ENCODE peak calls at places on chromosomes 12 and 14, in ten cellular contexts. One of them, this sample, is unnamed. For H3K27me3, the result is how much of the 10 kb centered on the place peaks cover.

GRCh38 chr12:62848418-62848817 is 86.5 kb downstream of the PPM1H start:
- DNase-seq in mesendoderm: no peak
- DNase-seq in A673: no peak
- DNase-seq in H7: no peak
- DNase-seq in suprapubic skin: no peak
- DNase-seq in breast epithelium: no peak
- DNase-seq in Panc1: peak
- DNase-seq in SK-N-SH: no peak
- DNase-seq in CD8-positive, alpha-beta T cell: no peak
- DNase-seq in psoas muscle: no peak
- DNase-seq in this sample: peak

GRCh38 chr12:81377771-81378170 is 299.9 kb downstream of the ACSS3 start:
- DNase-seq in psoas muscle: no peak
- DNase-seq in breast epithelium: no peak
- DNase-seq in Panc1: no peak
- DNase-seq in SK-N-SH: no peak
- DNase-seq in suprapubic skin: no peak
- DNase-seq in mesendoderm: no peak
- DNase-seq in A673: no peak
- DNase-seq in H7: no peak
- DNase-seq in CD8-positive, alpha-beta T cell: no peak
- DNase-seq in this sample: no peak

GRCh38 chr14:73462078-73462715 is 3.9 kb upstream of the NUMB start:
- DNase-seq in suprapubic skin: no peak
- DNase-seq in CD8-positive, alpha-beta T cell: no peak
- DNase-seq in SK-N-SH: peak
- DNase-seq in Panc1: no peak
- DNase-seq in H7: no peak
- DNase-seq in psoas muscle: no peak
- DNase-seq in breast epithelium: peak
- DNase-seq in mesendoderm: peak
- DNase-seq in A673: peak
- DNase-seq in this sample: peak

GRCh38 chr12:116604151-116604550 is 45.0 kb downstream of the MAP1LC3B2 start:
- DNase-seq in suprapubic skin: no peak
- DNase-seq in mesendoderm: peak
- DNase-seq in CD8-positive, alpha-beta T cell: no peak
- DNase-seq in A673: peak
- DNase-seq in breast epithelium: no peak
- DNase-seq in SK-N-SH: no peak
- DNase-seq in H7: no peak
- DNase-seq in Panc1: no peak
- DNase-seq in psoas muscle: peak
- DNase-seq in this sample: no peak

GRCh38 chr14:103319422-103319821 is 14.6 kb upstream of the EIF5 start:
- DNase-seq in A673: no peak
- DNase-seq in psoas muscle: no peak
- DNase-seq in suprapubic skin: no peak
- DNase-seq in CD8-positive, alpha-beta T cell: no peak
- DNase-seq in SK-N-SH: no peak
- DNase-seq in breast epithelium: no peak
- DNase-seq in Panc1: no peak
- DNase-seq in mesendoderm: no peak
- DNase-seq in H7: no peak
- DNase-seq in this sample: no peak

GRCh38 chr14:28635387-28635786 is 131.2 kb upstream of the FOXG1 start:
- DNase-seq in suprapubic skin: no peak
- DNase-seq in H7: peak
- DNase-seq in SK-N-SH: no peak
- DNase-seq in breast epithelium: no peak
- DNase-seq in Panc1: no peak
- DNase-seq in A673: peak
- DNase-seq in psoas muscle: no peak
- DNase-seq in CD8-positive, alpha-beta T cell: no peak
- DNase-seq in mesendoderm: peak
- DNase-seq in this sample: peak

GRCh38 chr12:118034429-118035193 is 18.1 kb downstream of the RFC5 start:
- DNase-seq in breast epithelium: no peak
- DNase-seq in suprapubic skin: no peak
- DNase-seq in SK-N-SH: peak
- DNase-seq in Panc1: no peak
- DNase-seq in psoas muscle: no peak
- DNase-seq in mesendoderm: peak
- DNase-seq in CD8-positive, alpha-beta T cell: no peak
- DNase-seq in A673: peak
- DNase-seq in H7: peak
- DNase-seq in this sample: peak

GRCh38 chr12:5533368-5533767 is 101.5 kb downstream of the NTF3 start:
- DNase-seq in Panc1: no peak
- DNase-seq in psoas muscle: no peak
- DNase-seq in SK-N-SH: no peak
- DNase-seq in mesendoderm: no peak
- DNase-seq in breast epithelium: no peak
- DNase-seq in CD8-positive, alpha-beta T cell: no peak
- DNase-seq in suprapubic skin: no peak
- DNase-seq in H7: no peak
- DNase-seq in A673: no peak
- DNase-seq in this sample: no peak

GRCh38 chr12:28963554-28963953 is 185.5 kb upstream of the FAR2 start:
- DNase-seq in CD8-positive, alpha-beta T cell: no peak
- DNase-seq in suprapubic skin: no peak
- DNase-seq in mesendoderm: peak
- DNase-seq in breast epithelium: no peak
- DNase-seq in psoas muscle: no peak
- DNase-seq in H7: no peak
- DNase-seq in A673: peak
- DNase-seq in SK-N-SH: no peak
- DNase-seq in Panc1: no peak
- DNase-seq in this sample: peak

GRCh38 chr14:83863042-83863441 is 1666.9 kb upstream of the FLRT2 start:
- DNase-seq in Panc1: no peak
- DNase-seq in mesendoderm: peak
- DNase-seq in A673: no peak
- DNase-seq in SK-N-SH: no peak
- DNase-seq in psoas muscle: no peak
- DNase-seq in H7: peak
- DNase-seq in CD8-positive, alpha-beta T cell: no peak
- DNase-seq in breast epithelium: no peak
- DNase-seq in suprapubic skin: no peak
- DNase-seq in this sample: no peak

GRCh38 chr12:69101505-69101904 is 137.9 kb upstream of the CPSF6 start:
- DNase-seq in suprapubic skin: no peak
- DNase-seq in breast epithelium: no peak
- DNase-seq in psoas muscle: no peak
- DNase-seq in H7: no peak
- DNase-seq in SK-N-SH: no peak
- DNase-seq in A673: no peak
- DNase-seq in mesendoderm: no peak
- DNase-seq in Panc1: no peak
- DNase-seq in CD8-positive, alpha-beta T cell: no peak
- DNase-seq in this sample: peak

GRCh38 chr14:54730156-54730961 is 163.4 kb downstream of the SAMD4A start:
- DNase-seq in suprapubic skin: no peak
- DNase-seq in CD8-positive, alpha-beta T cell: no peak
- DNase-seq in psoas muscle: no peak
- DNase-seq in Panc1: no peak
- DNase-seq in breast epithelium: no peak
- DNase-seq in mesendoderm: no peak
- DNase-seq in H7: no peak
- DNase-seq in A673: no peak
- DNase-seq in SK-N-SH: peak
- DNase-seq in this sample: peak

GRCh38 chr12:6774557-6775062 is 2.3 kb downstream of the LAG3 start:
- DNase-seq in SK-N-SH: no peak
- DNase-seq in A673: no peak
- DNase-seq in suprapubic skin: no peak
- DNase-seq in psoas muscle: no peak
- DNase-seq in CD8-positive, alpha-beta T cell: no peak
- DNase-seq in Panc1: no peak
- DNase-seq in H7: peak
- DNase-seq in mesendoderm: no peak
- DNase-seq in breast epithelium: no peak
- DNase-seq in this sample: no peak

GRCh38 chr14:50773632-50774541 is 57.1 kb downstream of the NIN start:
- DNase-seq in mesendoderm: peak
- DNase-seq in breast epithelium: no peak
- DNase-seq in SK-N-SH: peak
- DNase-seq in suprapubic skin: no peak
- DNase-seq in psoas muscle: peak
- DNase-seq in A673: peak
- DNase-seq in CD8-positive, alpha-beta T cell: no peak
- DNase-seq in H7: peak
- DNase-seq in Panc1: peak
- DNase-seq in this sample: peak

GRCh38 chr12:124601699-124602098 is 34.3 kb upstream of the NCOR2 start:
- DNase-seq in psoas muscle: no peak
- DNase-seq in breast epithelium: no peak
- DNase-seq in CD8-positive, alpha-beta T cell: no peak
- DNase-seq in H7: no peak
- DNase-seq in SK-N-SH: no peak
- DNase-seq in Panc1: no peak
- DNase-seq in A673: no peak
- DNase-seq in mesendoderm: no peak
- DNase-seq in suprapubic skin: no peak
- DNase-seq in this sample: no peak
- H3K27me3 ChIP-seq in psoas muscle: under half
- H3K27me3 ChIP-seq in breast epithelium: under half
- H3K27me3 ChIP-seq in CD8-positive, alpha-beta T cell: under half
- H3K27me3 ChIP-seq in H7: under half
- H3K27me3 ChIP-seq in SK-N-SH: under half
- H3K27me3 ChIP-seq in Panc1: under half
- H3K27me3 ChIP-seq in A673: under half
- H3K27me3 ChIP-seq in mesendoderm: under half
- H3K27me3 ChIP-seq in suprapubic skin: under half
- H3K27me3 ChIP-seq in this sample: under half

GRCh38 chr14:96727490-96727889 is 69.7 kb upstream of the VRK1 start:
- DNase-seq in psoas muscle: no peak
- DNase-seq in mesendoderm: no peak
- DNase-seq in CD8-positive, alpha-beta T cell: no peak
- DNase-seq in H7: no peak
- DNase-seq in Panc1: no peak
- DNase-seq in SK-N-SH: no peak
- DNase-seq in A673: no peak
- DNase-seq in suprapubic skin: no peak
- DNase-seq in breast epithelium: no peak
- DNase-seq in this sample: no peak

GRCh38 chr14:96725232-96725631 is 72.0 kb upstream of the VRK1 start:
- DNase-seq in suprapubic skin: no peak
- DNase-seq in mesendoderm: no peak
- DNase-seq in Panc1: no peak
- DNase-seq in SK-N-SH: no peak
- DNase-seq in A673: no peak
- DNase-seq in CD8-positive, alpha-beta T cell: no peak
- DNase-seq in breast epithelium: no peak
- DNase-seq in H7: no peak
- DNase-seq in psoas muscle: no peak
- DNase-seq in this sample: no peak

GRCh38 chr14:96727980-96728717 is 69.0 kb upstream of the VRK1 start:
- DNase-seq in Panc1: no peak
- DNase-seq in psoas muscle: no peak
- DNase-seq in CD8-positive, alpha-beta T cell: no peak
- DNase-seq in H7: no peak
- DNase-seq in breast epithelium: no peak
- DNase-seq in SK-N-SH: no peak
- DNase-seq in suprapubic skin: no peak
- DNase-seq in A673: no peak
- DNase-seq in mesendoderm: no peak
- DNase-seq in this sample: no peak

GRCh38 chr14:96723946-96724345 is 73.2 kb upstream of the VRK1 start:
- DNase-seq in H7: no peak
- DNase-seq in SK-N-SH: no peak
- DNase-seq in Panc1: no peak
- DNase-seq in mesendoderm: no peak
- DNase-seq in suprapubic skin: no peak
- DNase-seq in breast epithelium: no peak
- DNase-seq in A673: no peak
- DNase-seq in psoas muscle: no peak
- DNase-seq in CD8-positive, alpha-beta T cell: no peak
- DNase-seq in this sample: no peak

DNA sequence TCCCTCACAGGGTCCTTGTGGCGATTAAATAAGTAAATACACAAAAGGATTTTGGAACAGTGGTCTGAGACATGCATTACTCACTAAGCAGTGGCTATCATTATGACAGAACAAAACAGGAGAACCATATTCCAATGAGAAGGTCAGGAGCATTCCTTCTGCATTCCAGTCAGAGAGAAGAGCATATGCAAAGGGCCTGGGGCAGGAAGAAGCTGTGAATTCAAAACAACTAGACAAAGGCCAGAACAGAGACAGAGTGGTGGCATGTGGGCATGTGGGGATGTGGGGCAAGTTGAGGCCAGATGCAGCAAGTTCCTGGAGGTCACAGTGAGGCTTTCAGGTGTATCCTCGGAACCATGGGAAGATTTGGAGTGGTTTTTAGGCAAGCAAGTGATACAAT is 70.1 kb upstream of the VRK1 start:
- DNase-seq in breast epithelium: no peak
- DNase-seq in suprapubic skin: no peak
- DNase-seq in H7: no peak
- DNase-seq in A673: no peak
- DNase-seq in Panc1: no peak
- DNase-seq in CD8-positive, alpha-beta T cell: no peak
- DNase-seq in mesendoderm: peak
- DNase-seq in psoas muscle: no peak
- DNase-seq in SK-N-SH: no peak
- DNase-seq in this sample: no peak
- H3K27me3 ChIP-seq in breast epithelium: under half
- H3K27me3 ChIP-seq in suprapubic skin: under half
- H3K27me3 ChIP-seq in H7: under half
- H3K27me3 ChIP-seq in A673: under half
- H3K27me3 ChIP-seq in Panc1: under half
- H3K27me3 ChIP-seq in CD8-positive, alpha-beta T cell: under half
- H3K27me3 ChIP-seq in mesendoderm: under half
- H3K27me3 ChIP-seq in psoas muscle: under half
- H3K27me3 ChIP-seq in SK-N-SH: under half
- H3K27me3 ChIP-seq in this sample: under half

GRCh38 chr12:99984271-99985128 is at the start of gene ANKS1B:
- DNase-seq in psoas muscle: peak
- DNase-seq in H7: peak
- DNase-seq in SK-N-SH: peak
- DNase-seq in A673: peak
- DNase-seq in suprapubic skin: no peak
- DNase-seq in CD8-positive, alpha-beta T cell: no peak
- DNase-seq in mesendoderm: peak
- DNase-seq in Panc1: no peak
- DNase-seq in breast epithelium: peak
- DNase-seq in this sample: peak
- H3K27me3 ChIP-seq in psoas muscle: under half
- H3K27me3 ChIP-seq in H7: under half
- H3K27me3 ChIP-seq in SK-N-SH: under half
- H3K27me3 ChIP-seq in A673: half or more
- H3K27me3 ChIP-seq in suprapubic skin: under half
- H3K27me3 ChIP-seq in CD8-positive, alpha-beta T cell: under half
- H3K27me3 ChIP-seq in mesendoderm: under half
- H3K27me3 ChIP-seq in Panc1: under half
- H3K27me3 ChIP-seq in breast epithelium: under half
- H3K27me3 ChIP-seq in this sample: under half

GRCh38 chr14:104844306-104845032 is 20.6 kb upstream of the CEP170B start:
- DNase-seq in Panc1: no peak
- DNase-seq in A673: no peak
- DNase-seq in CD8-positive, alpha-beta T cell: no peak
- DNase-seq in breast epithelium: peak
- DNase-seq in H7: peak
- DNase-seq in suprapubic skin: no peak
- DNase-seq in mesendoderm: peak
- DNase-seq in SK-N-SH: no peak
- DNase-seq in psoas muscle: no peak
- DNase-seq in this sample: no peak
- H3K27me3 ChIP-seq in Panc1: under half
- H3K27me3 ChIP-seq in A673: under half
- H3K27me3 ChIP-seq in CD8-positive, alpha-beta T cell: under half
- H3K27me3 ChIP-seq in breast epithelium: under half
- H3K27me3 ChIP-seq in H7: under half
- H3K27me3 ChIP-seq in suprapubic skin: half or more
- H3K27me3 ChIP-seq in mesendoderm: under half
- H3K27me3 ChIP-seq in SK-N-SH: under half
- H3K27me3 ChIP-seq in psoas muscle: under half
- H3K27me3 ChIP-seq in this sample: under half